ENCODE peak calls at places on chromosomes 13 and 19, in five cellular contexts. K is stimulated activated CD4-positive, alpha-beta T cell treated with anti-CD3 and anti-CD28 coated beads, Interleukin-12 subunit alpha, Interleukin-12 subunit beta, amount 100 ng/mL, for 4 hours; E is iris pigment epithelial cell; I is ascending aorta; F is central memory CD4-positive, alpha-beta T cell. T is an unnamed sample.

GRCh38 chr19:42528354-42529247 is at the start of gene CEACAM1:
- DNase-seq in K (peak), E (peak), I (no peak), F (peak), T (no peak)

GRCh38 chr13:102558029-102558428 is 38.8 kb upstream of the TPP2 start:
- DNase-seq in K (no peak), E (no peak), I (no peak), F (no peak), T (no peak)

GRCh38 chr19:49475995-49476880 is 2.2 kb downstream of the FLT3LG start:
- DNase-seq in K (peak), E (peak), I (no peak), F (peak), T (no peak)

GRCh38 chr13:26978081-26978860 is 193.3 kb downstream of the USP12 start:
- DNase-seq in K (no peak), E (no peak), I (no peak), F (no peak), T (no peak)

GRCh38 chr19:850221-850978 is 1.7 kb upstream of the ELANE start:
- DNase-seq in K (no peak), E (peak), I (peak), F (no peak), T (peak)

GRCh38 chr19:17419154-17419490 is 725 bp upstream of the MVB12A start:
- DNase-seq in K (no peak), E (no peak), I (no peak), F (no peak), T (no peak)

GRCh38 chr19:44725251-44725650 is 23.3 kb upstream of the BCL3 start:
- DNase-seq in K (no peak), E (no peak), I (no peak), F (no peak), T (no peak)

GRCh38 chr19:17579523-17580244 is 24.2 kb downstream of the COLGALT1 start:
- DNase-seq in K (no peak), E (peak), I (no peak), F (no peak), T (no peak)

GRCh38 chr13:32314968-32315254 is 252 bp downstream of the ZAR1L start:
- DNase-seq in K (no peak), E (peak), I (no peak), F (peak), T (peak)

GRCh38 chr13:93957371-93957770 is 522.1 kb downstream of the DCT start:
- DNase-seq in K (no peak), E (no peak), I (no peak), F (no peak), T (no peak)

GRCh38 chr13:26557393-26558073 is at the start of gene WASF3:
- DNase-seq in K (peak), E (peak), I (peak), F (peak), T (peak)

GRCh38 chr13:75596657-75597182 is 39.4 kb upstream of the LMO7 start:
- DNase-seq in K (no peak), E (peak), I (no peak), F (no peak), T (no peak)

GRCh38 chr13:99656843-99657506 is 155.7 kb downstream of the TM9SF2 start:
- DNase-seq in K (no peak), E (no peak), I (no peak), F (peak), T (no peak)

GRCh38 chr13:75685239-75685697 is 49.1 kb downstream of the LMO7 start:
- DNase-seq in K (no peak), E (peak), I (no peak), F (no peak), T (no peak)

GRCh38 chr13:47036291-47037008 is 139.6 kb upstream of the HTR2A start:
- DNase-seq in K (no peak), E (no peak), I (no peak), F (no peak), T (no peak)

GRCh38 chr13:54657588-54657987 is 1629.0 kb downstream of the OLFM4 start:
- DNase-seq in K (no peak), E (no peak), I (no peak), F (no peak), T (no peak)

T was measured in gastrocnemius medialis.